ENCODE peak calls at places on chromosome 10, in ten cellular contexts. G, O, K, A, T, J, Y, R, E and I are unnamed samples.

GRCh38 chr10:85105614-85106013 is 777.2 kb downstream of the CCSER2 start:
- DNase-seq in A (no peak), E (no peak), J (no peak), G (peak), Y (no peak), T (no peak), O (peak), R (no peak), K (no peak), I (no peak)

GRCh38 chr10:60267802-60268201 is 121.9 kb downstream of the ANK3 start:
- DNase-seq in J (no peak), E (no peak), O (no peak), A (no peak), G (no peak), Y (no peak), R (no peak), T (no peak), K (no peak), I (no peak)

GRCh38 chr10:76420725-76421124 is 989.3 kb downstream of the LRMDA start:
- DNase-seq in G (no peak), E (no peak), R (no peak), K (no peak), J (no peak), O (no peak), T (no peak), Y (no peak), A (no peak), I (no peak)

GRCh38 chr10:14889318-14889717 is 10.7 kb downstream of the SUV39H2 start:
- DNase-seq in Y (peak), T (no peak), R (no peak), J (peak), A (peak), K (no peak), G (no peak), E (no peak), O (no peak), I (no peak)

GRCh38 chr10:60524541-60524940 is 134.9 kb upstream of the ANK3 start:
- DNase-seq in G (no peak), Y (peak), K (no peak), A (no peak), J (no peak), O (no peak), R (peak), T (no peak), E (peak), I (no peak)

GRCh38 chr10:87752571-87752970 is 65.5 kb downstream of the ATAD1 start:
- DNase-seq in A (peak), Y (peak), E (peak), T (no peak), J (peak), O (no peak), K (no peak), R (peak), G (no peak), I (no peak)

GRCh38 chr10:52451817-52452216 is 137.7 kb downstream of the DKK1 start:
- DNase-seq in J (peak), R (peak), K (no peak), G (no peak), Y (peak), A (peak), O (no peak), T (no peak), E (peak), I (no peak)

GRCh38 chr10:77626266-77626935 is 11.2 kb downstream of the KCNMA1 start:
- DNase-seq in R (no peak), T (no peak), A (no peak), E (peak), O (no peak), J (no peak), Y (no peak), G (no peak), K (no peak), I (no peak)

GRCh38 chr10:71729023-71729649 is 9.6 kb upstream of the C10orf105 start:
- DNase-seq in Y (no peak), T (peak), J (peak), K (no peak), G (no peak), A (peak), R (peak), E (no peak), O (no peak), I (no peak)

GRCh38 chr10:7525314-7526016 is 114.6 kb upstream of the SFMBT2 start:
- DNase-seq in O (peak), K (peak), Y (peak), R (peak), T (peak), E (peak), G (peak), A (peak), J (peak), I (peak)

GRCh38 chr10:117165557-117166419 is 27.7 kb upstream of the VAX1 start:
- DNase-seq in K (no peak), A (peak), J (peak), G (peak), O (peak), Y (peak), E (peak), T (no peak), R (peak), I (no peak)

GRCh38 chr10:31754803-31755624 is 173.6 kb downstream of the ARHGAP12 start:
- DNase-seq in O (no peak), A (peak), K (no peak), Y (peak), G (peak), E (no peak), R (no peak), J (no peak), T (peak), I (no peak)

GRCh38 chr10:7417103-7417623 is 6.3 kb upstream of the SFMBT2 start:
- DNase-seq in K (no peak), A (peak), T (no peak), J (peak), Y (peak), O (no peak), E (no peak), G (peak), R (no peak), I (peak)

GRCh38 chr10:110659558-110659957 is 15.4 kb downstream of the RBM20 start:
- DNase-seq in T (no peak), R (no peak), E (no peak), Y (no peak), O (no peak), J (no peak), K (no peak), G (no peak), A (no peak), I (no peak)

GRCh38 chr10:97759157-97759980 is 12.4 kb downstream of the SFRP5 start:
- DNase-seq in G (peak), J (peak), A (peak), T (peak), K (no peak), E (peak), R (peak), Y (peak), O (peak), I (peak)

GRCh38 chr10:60044221-60044620 is 137.9 kb upstream of the CCDC6 start:
- DNase-seq in T (no peak), J (peak), A (peak), K (no peak), O (no peak), Y (peak), G (no peak), E (peak), R (no peak), I (no peak)

GRCh38 chr10:35422236-35422635 is 85.9 kb downstream of the CCNY start:
- DNase-seq in E (no peak), R (peak), O (peak), A (peak), Y (peak), T (peak), G (peak), J (peak), K (no peak), I (no peak)

GRCh38 chr10:58157076-58157766 is 110.5 kb downstream of the IPMK start:
- DNase-seq in G (no peak), J (peak), Y (peak), K (no peak), R (peak), T (no peak), A (peak), O (no peak), E (peak), I (no peak)

GRCh38 chr10:47042815-47043750 is 131.9 kb downstream of the PTPN20 start:
- DNase-seq in J (no peak), T (no peak), Y (no peak), R (no peak), O (no peak), G (no peak), K (no peak), E (no peak), A (no peak), I (no peak)

GRCh38 chr10:107163904-107164861 is at the start of gene SORCS1:
- DNase-seq in Y (peak), K (no peak), E (no peak), A (no peak), J (peak), G (peak), R (no peak), T (no peak), O (peak), I (no peak)

GRCh38 chr10:132963430-132963960 is 21.1 kb upstream of the CFAP46 start:
- DNase-seq in R (no peak), E (no peak), A (no peak), J (no peak), G (no peak), K (no peak), O (no peak), Y (no peak), T (no peak), I (no peak)

GRCh38 chr10:104734408-104734807 is 93.3 kb downstream of the SORCS3 start:
- DNase-seq in K (no peak), G (no peak), E (no peak), Y (no peak), R (peak), O (no peak), T (no peak), J (no peak), A (no peak), I (no peak)

GRCh38 chr10:113754125-113754524 is 2.6 kb downstream of the PLEKHS1 start:
- DNase-seq in A (no peak), Y (no peak), K (no peak), J (no peak), E (no peak), T (no peak), R (no peak), G (no peak), O (no peak), I (no peak)

GRCh38 chr10:98664329-98665042 is 217.8 kb upstream of the HPS1 start:
- DNase-seq in K (peak), T (peak), G (peak), E (no peak), Y (peak), A (peak), R (peak), O (no peak), J (peak), I (peak)

GRCh38 chr10:111319866-111320265 is 243.0 kb downstream of the ADRA2A start:
- DNase-seq in K (no peak), J (no peak), T (no peak), Y (peak), R (no peak), E (no peak), A (no peak), O (no peak), G (no peak), I (no peak)

GRCh38 chr10:88110822-88111221 is 247.4 kb downstream of the PTEN start:
- DNase-seq in K (no peak), E (no peak), T (no peak), O (no peak), R (no peak), J (no peak), A (no peak), G (no peak), Y (peak), I (no peak)

GRCh38 chr10:73159038-73159648 is 8.7 kb downstream of the ECD start:
- DNase-seq in T (peak), K (peak), A (peak), E (no peak), J (peak), O (peak), R (peak), G (peak), Y (peak), I (peak)

GRCh38 chr10:21518629-21519321 is 6.7 kb downstream of the SKIDA1 start:
- DNase-seq in K (no peak), R (peak), Y (peak), A (peak), E (peak), T (no peak), O (no peak), G (peak), J (peak), I (no peak)

GRCh38 chr10:6062101-6062771 is at the start of gene IL2RA:
- DNase-seq in K (no peak), J (no peak), A (no peak), O (no peak), Y (no peak), T (no peak), R (no peak), E (no peak), G (no peak), I (no peak)

GRCh38 chr10:125640609-125641008 is 42.4 kb downstream of the TEX36 start:
- DNase-seq in G (no peak), J (no peak), E (no peak), Y (no peak), K (no peak), O (no peak), A (no peak), T (no peak), R (no peak), I (no peak)
- H3K9ac ChIP-seq in G (no peak), J (no peak), E (no peak), Y (no peak), K (no peak), O (no peak), A (no peak), T (no peak), R (no peak), I (no peak)

DNA sequence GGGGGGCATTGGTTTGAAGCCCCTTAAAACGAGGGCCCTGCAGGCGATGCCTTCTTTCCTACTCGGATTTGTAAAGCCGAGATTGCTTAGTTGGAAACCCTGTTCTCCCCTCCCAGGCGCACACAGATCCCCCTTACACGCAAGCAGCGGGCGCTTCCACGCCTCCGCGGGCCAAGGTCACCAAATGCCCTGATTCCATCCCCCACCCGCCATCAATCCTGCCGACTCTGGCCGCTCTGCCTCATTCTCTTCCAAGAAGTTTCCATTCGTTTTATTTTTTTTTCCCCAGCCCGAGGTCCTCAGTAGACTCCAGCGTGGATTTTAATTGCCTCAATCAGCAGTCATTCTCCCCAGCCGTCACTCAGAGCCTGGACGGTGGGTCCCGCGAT is 1.0 kb upstream of the GAD2 start:
- DNase-seq in K (no peak), T (no peak), R (no peak), J (no peak), O (no peak), Y (no peak), G (no peak), E (no peak), A (no peak), I (no peak)
- H3K9ac ChIP-seq in K (no peak), T (no peak), R (no peak), J (no peak), O (no peak), Y (no peak), G (no peak), E (no peak), A (no peak), I (no peak)

GRCh38 chr10:92693534-92693893 is 3.8 kb downstream of the HHEX start:
- DNase-seq in A (no peak), J (no peak), G (no peak), R (no peak), E (no peak), Y (no peak), O (no peak), K (no peak), T (no peak), I (no peak)

GRCh38 chr10:92691591-92692084 is 1.9 kb downstream of the HHEX start:
- DNase-seq in K (no peak), O (no peak), E (no peak), Y (no peak), J (no peak), G (peak), T (no peak), R (no peak), A (no peak), I (no peak)

GRCh38 chr10:92692697-92693533 is 3.2 kb downstream of the HHEX start:
- DNase-seq in E (no peak), G (no peak), J (peak), T (no peak), Y (no peak), A (no peak), K (no peak), O (peak), R (no peak), I (no peak)

GRCh38 chr10:92691042-92691590 is 1.4 kb downstream of the HHEX start:
- DNase-seq in K (no peak), G (peak), T (no peak), O (no peak), R (no peak), Y (no peak), E (no peak), J (no peak), A (no peak), I (no peak)

DNA sequence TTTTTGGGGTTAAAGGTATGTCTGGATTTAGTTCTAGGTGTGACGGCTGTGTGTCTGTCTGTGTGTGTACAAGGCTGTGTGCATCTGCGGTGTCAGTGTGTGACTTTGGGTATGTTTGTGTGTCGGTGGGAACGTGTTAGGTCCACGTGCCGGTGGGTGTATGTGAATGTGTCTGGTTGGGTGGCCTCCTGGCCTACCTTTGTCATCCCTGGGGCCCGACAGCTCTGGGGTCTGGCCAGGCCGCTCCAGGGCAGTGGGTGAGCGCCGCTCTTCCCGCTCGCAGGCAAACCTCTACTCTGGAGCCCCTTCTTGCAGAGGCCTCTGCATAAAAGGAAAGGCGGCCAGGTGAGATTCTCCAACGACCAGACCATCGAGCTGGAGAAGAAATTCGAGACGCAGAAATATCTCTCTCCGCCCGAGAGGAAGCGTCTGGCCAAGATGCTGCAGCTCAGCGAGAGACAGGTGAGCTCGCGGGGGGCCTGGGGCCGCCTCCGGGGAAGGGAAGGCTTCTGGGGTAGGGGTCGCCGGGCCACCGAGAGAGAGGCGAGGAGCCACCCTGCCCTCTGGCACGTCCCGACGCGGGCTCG is 2.4 kb downstream of the HHEX start:
- DNase-seq in K (no peak), Y (no peak), T (no peak), A (no peak), R (no peak), E (no peak), O (peak), J (no peak), G (peak), I (no peak)
- H3K9ac ChIP-seq in K (no peak), Y (no peak), T (peak), A (no peak), R (no peak), E (no peak), O (no peak), J (no peak), G (no peak), I (no peak)

DNA sequence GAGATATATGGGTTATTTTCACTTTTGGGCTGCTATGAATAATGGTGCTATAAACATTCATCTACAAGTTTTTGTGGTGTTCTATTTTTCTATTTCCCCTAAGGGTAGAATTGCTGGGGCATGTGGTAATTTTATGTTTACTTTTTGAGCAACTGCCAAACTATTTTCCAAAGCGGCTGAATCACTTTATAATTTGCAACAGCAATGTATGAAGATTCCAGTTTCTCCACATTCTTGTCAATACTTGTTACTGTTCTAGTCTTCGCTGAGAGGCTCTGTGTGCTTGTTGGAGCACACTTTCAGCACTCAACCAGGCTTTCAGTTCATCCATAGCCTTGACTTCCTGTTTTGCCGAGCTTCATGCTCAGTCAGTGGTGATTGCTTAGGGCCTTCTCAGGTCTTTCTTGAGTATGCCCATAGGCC is 39.0 kb downstream of the ADK start:
- DNase-seq in O (no peak), J (peak), R (peak), E (peak), G (no peak), Y (peak), T (peak), K (peak), A (peak), I (peak)
- H3K9ac ChIP-seq in O (no peak), J (peak), R (peak), E (peak), G (no peak), Y (peak), T (peak), K (peak), A (peak), I (peak)

DNA sequence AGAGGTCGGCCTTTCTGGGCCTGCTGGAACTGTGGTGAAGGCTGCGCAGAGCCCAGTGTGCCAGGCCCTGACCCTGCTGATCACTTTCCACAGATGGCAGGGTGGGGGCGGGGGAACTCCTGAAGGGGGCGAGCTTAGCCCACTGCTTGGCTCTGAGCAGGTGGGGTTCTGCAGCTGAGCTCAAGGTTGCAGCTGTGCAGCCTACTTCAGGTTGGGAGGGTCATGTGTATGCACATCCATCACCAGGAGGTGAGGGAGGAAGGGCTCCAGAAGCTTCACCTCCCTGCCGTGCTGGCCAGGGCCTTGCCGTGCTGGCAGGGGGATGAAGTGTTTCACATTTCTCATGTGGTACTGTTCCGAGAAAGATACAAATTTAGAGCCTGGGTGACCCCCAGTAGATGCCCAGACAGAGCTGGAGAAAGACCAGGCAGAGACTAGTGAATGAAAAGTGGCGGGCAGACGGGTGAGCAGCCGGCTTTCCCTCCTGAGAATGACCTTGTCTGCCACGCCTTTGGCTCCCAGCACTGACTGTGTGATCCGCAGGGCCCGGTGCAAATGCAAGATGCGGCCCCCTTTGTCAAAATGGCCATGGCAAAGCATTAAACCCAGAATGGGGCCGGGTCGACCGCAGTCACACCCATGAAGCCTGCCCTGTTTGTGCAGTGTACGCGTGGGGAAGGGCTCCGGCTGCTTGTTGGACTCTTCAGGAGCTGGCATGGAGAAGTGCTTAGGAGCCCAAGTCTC is 25.2 kb downstream of the FAM241B start:
- DNase-seq in K (no peak), G (no peak), E (no peak), O (no peak), J (no peak), A (no peak), R (no peak), Y (no peak), T (no peak), I (no peak)
- H3K9ac ChIP-seq in K (no peak), G (no peak), E (no peak), O (peak), J (no peak), A (no peak), R (no peak), Y (no peak), T (no peak), I (no peak)

DNA sequence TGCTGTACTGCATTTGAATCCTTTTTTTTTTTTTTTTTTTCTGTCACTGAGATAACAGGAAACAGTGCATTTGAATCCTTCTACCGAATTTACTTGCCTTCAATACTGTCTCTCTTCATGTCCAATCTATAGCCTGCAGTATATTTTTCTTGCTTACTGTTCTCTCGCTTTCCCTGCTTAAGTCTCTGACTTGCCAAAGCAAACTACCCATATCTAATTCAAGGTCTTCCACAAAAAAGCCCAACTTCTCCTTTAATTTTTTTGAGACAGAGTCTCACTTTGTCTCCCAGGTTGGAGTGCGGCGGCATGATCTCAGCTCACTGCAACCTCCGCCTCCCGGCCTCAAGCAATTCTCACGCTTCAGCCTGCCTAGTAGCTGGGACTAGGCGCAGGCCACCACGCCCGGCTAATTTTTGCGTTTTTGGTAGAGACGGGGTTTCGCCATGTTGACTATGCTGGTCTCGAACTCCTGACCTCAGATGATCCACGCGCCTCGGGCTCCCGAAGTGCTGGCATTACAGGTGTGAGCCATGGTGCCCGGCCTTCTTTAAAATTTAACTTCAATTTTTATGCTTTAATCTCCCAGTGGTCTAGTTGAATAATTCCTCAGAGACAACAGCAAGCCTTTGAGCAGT is 882 bp downstream of the PDCD11 start:
- DNase-seq in K (no peak), T (no peak), Y (peak), J (peak), E (no peak), O (no peak), G (no peak), R (peak), A (no peak), I (no peak)
- H3K9ac ChIP-seq in K (peak), T (peak), Y (peak), J (peak), E (peak), O (no peak), G (peak), R (peak), A (peak), I (peak)